ENCODE peak calls at places on chromosome 12, in five cellular contexts. One of them, this sample, is unnamed.
A peak's percentile ranks its signal among the peaks of the same experiment; 100 is the strongest.

GRCh38 chr12:118534003-118534402 is 157.6 kb downstream of the SUDS3 start:
- DNase-seq in IMR-90: no peak
- DNase-seq in fibroblast of pulmonary artery: no peak
- DNase-seq in ovary: no peak
- DNase-seq in cardiac fibroblast: no peak
- DNase-seq in this sample: no peak

GRCh38 chr12:104180389-104180788 is 35.2 kb upstream of the TXNRD1 start:
- DNase-seq in cardiac fibroblast: peak; percentile 29
- DNase-seq in fibroblast of pulmonary artery: no peak
- DNase-seq in IMR-90: no peak
- DNase-seq in ovary: no peak
- DNase-seq in this sample: no peak

GRCh38 chr12:6949063-6949594 is 2.0 kb upstream of the PTPN6 start:
- DNase-seq in fibroblast of pulmonary artery: no peak
- DNase-seq in ovary: no peak
- DNase-seq in IMR-90: no peak
- DNase-seq in cardiac fibroblast: no peak
- DNase-seq in this sample: no peak

GRCh38 chr12:132185698-132186097 is 41.4 kb downstream of the NOC4L start:
- DNase-seq in ovary: no peak
- DNase-seq in IMR-90: no peak
- DNase-seq in cardiac fibroblast: no peak
- DNase-seq in fibroblast of pulmonary artery: no peak
- DNase-seq in this sample: no peak

GRCh38 chr12:14400599-14400998 is 35.1 kb downstream of the ATF7IP start:
- DNase-seq in ovary: no peak
- DNase-seq in cardiac fibroblast: no peak
- DNase-seq in IMR-90: no peak
- DNase-seq in fibroblast of pulmonary artery: no peak
- DNase-seq in this sample: no peak

GRCh38 chr12:112532106-112532505 is 113.4 kb downstream of the PTPN11 start:
- DNase-seq in fibroblast of pulmonary artery: no peak
- DNase-seq in ovary: no peak
- DNase-seq in IMR-90: no peak
- DNase-seq in cardiac fibroblast: no peak
- DNase-seq in this sample: no peak

GRCh38 chr12:74446466-74446865 is 91.2 kb upstream of the ATXN7L3B start:
- DNase-seq in IMR-90: no peak
- DNase-seq in cardiac fibroblast: no peak
- DNase-seq in fibroblast of pulmonary artery: no peak
- DNase-seq in ovary: no peak
- DNase-seq in this sample: no peak

GRCh38 chr12:78194448-78194847 is 363.8 kb downstream of the NAV3 start:
- DNase-seq in fibroblast of pulmonary artery: peak; percentile 95
- DNase-seq in cardiac fibroblast: peak; percentile 92
- DNase-seq in IMR-90: peak; percentile 95
- DNase-seq in ovary: no peak
- DNase-seq in this sample: peak; percentile 92

GRCh38 chr12:34404377-34405285 is 382.3 kb downstream of the ALG10 start:
- DNase-seq in ovary: peak; percentile 3
- DNase-seq in cardiac fibroblast: no peak
- DNase-seq in fibroblast of pulmonary artery: no peak
- DNase-seq in IMR-90: no peak
- DNase-seq in this sample: no peak

GRCh38 chr12:53005215-53005985 is 856 bp upstream of the EIF4B start:
- DNase-seq in fibroblast of pulmonary artery: no peak
- DNase-seq in ovary: peak; percentile 27
- DNase-seq in cardiac fibroblast: peak; percentile 12
- DNase-seq in IMR-90: no peak
- DNase-seq in this sample: no peak

GRCh38 chr12:570237-570925 is 92.9 kb downstream of the NINJ2 start:
- DNase-seq in fibroblast of pulmonary artery: peak; percentile 86
- DNase-seq in IMR-90: peak; percentile 82
- DNase-seq in cardiac fibroblast: peak; percentile 88
- DNase-seq in ovary: peak; percentile 80
- DNase-seq in this sample: no peak

GRCh38 chr12:112841891-112842290 is 50.3 kb downstream of the RPH3A start:
- DNase-seq in IMR-90: no peak
- DNase-seq in cardiac fibroblast: no peak
- DNase-seq in ovary: no peak
- DNase-seq in fibroblast of pulmonary artery: peak; percentile 20
- DNase-seq in this sample: no peak

GRCh38 chr12:49284672-49285071 is 10.3 kb upstream of the PRPH start:
- DNase-seq in IMR-90: no peak
- DNase-seq in ovary: no peak
- DNase-seq in cardiac fibroblast: no peak
- DNase-seq in fibroblast of pulmonary artery: no peak
- DNase-seq in this sample: no peak

GRCh38 chr12:26122681-26123481 is 2.0 kb downstream of the BHLHE41 start:
- DNase-seq in fibroblast of pulmonary artery: peak; percentile 82
- DNase-seq in ovary: peak; percentile 79
- DNase-seq in IMR-90: peak; percentile 79
- DNase-seq in cardiac fibroblast: peak; percentile 72
- DNase-seq in this sample: no peak

GRCh38 chr12:69026341-69026740 is 93.4 kb upstream of the CPM start:
- DNase-seq in IMR-90: no peak
- DNase-seq in fibroblast of pulmonary artery: peak; percentile 10
- DNase-seq in cardiac fibroblast: no peak
- DNase-seq in ovary: no peak
- DNase-seq in this sample: no peak

GRCh38 chr12:11785722-11786121 is 136.2 kb downstream of the ETV6 start:
- DNase-seq in cardiac fibroblast: peak; percentile 83
- DNase-seq in fibroblast of pulmonary artery: peak; percentile 49
- DNase-seq in ovary: no peak
- DNase-seq in IMR-90: peak; percentile 32
- DNase-seq in this sample: peak; percentile 67

GRCh38 chr12:56872366-56872765 is 61.8 kb downstream of the SDR9C7 start:
- DNase-seq in ovary: no peak
- DNase-seq in IMR-90: peak; percentile 34
- DNase-seq in cardiac fibroblast: no peak
- DNase-seq in fibroblast of pulmonary artery: no peak
- DNase-seq in this sample: no peak

GRCh38 chr12:124559182-124560017 is 8.0 kb downstream of the NCOR2 start:
- DNase-seq in IMR-90: no peak
- DNase-seq in fibroblast of pulmonary artery: no peak
- DNase-seq in cardiac fibroblast: no peak
- DNase-seq in ovary: no peak
- DNase-seq in this sample: no peak

GRCh38 chr12:106098691-106099200 is 40.0 kb downstream of the NUAK1 start:
- DNase-seq in cardiac fibroblast: no peak
- DNase-seq in IMR-90: no peak
- DNase-seq in fibroblast of pulmonary artery: no peak
- DNase-seq in ovary: no peak
- DNase-seq in this sample: no peak

GRCh38 chr12:29544428-29545101 is 47.1 kb upstream of the OVCH1 start:
- DNase-seq in ovary: no peak
- DNase-seq in cardiac fibroblast: no peak
- DNase-seq in fibroblast of pulmonary artery: no peak
- DNase-seq in IMR-90: no peak
- DNase-seq in this sample: no peak

GRCh38 chr12:107486140-107486892 is 199.3 kb upstream of the PWP1 start:
- DNase-seq in ovary: no peak
- DNase-seq in fibroblast of pulmonary artery: no peak
- DNase-seq in IMR-90: no peak
- DNase-seq in cardiac fibroblast: no peak
- DNase-seq in this sample: no peak

GRCh38 chr12:87157791-87158190 is 871.4 kb downstream of the C12orf50 start:
- DNase-seq in cardiac fibroblast: peak; percentile 97
- DNase-seq in fibroblast of pulmonary artery: peak; percentile 96
- DNase-seq in ovary: no peak
- DNase-seq in IMR-90: peak; percentile 97
- DNase-seq in this sample: peak; percentile 77

GRCh38 chr12:1059162-1059561 is 68.1 kb downstream of the ERC1 start:
- DNase-seq in fibroblast of pulmonary artery: peak; percentile 61
- DNase-seq in ovary: no peak
- DNase-seq in IMR-90: no peak
- DNase-seq in cardiac fibroblast: peak; percentile 71
- DNase-seq in this sample: no peak

GRCh38 chr12:94879542-94879941 is 124.0 kb downstream of the NDUFA12 start:
- DNase-seq in IMR-90: peak; percentile 7
- DNase-seq in cardiac fibroblast: no peak
- DNase-seq in ovary: no peak
- DNase-seq in fibroblast of pulmonary artery: peak; percentile 16
- DNase-seq in this sample: no peak

GRCh38 chr12:104702565-104703139 is 245.9 kb downstream of the CHST11 start:
- DNase-seq in cardiac fibroblast: peak; percentile 80
- DNase-seq in fibroblast of pulmonary artery: peak; percentile 72
- DNase-seq in IMR-90: no peak
- DNase-seq in ovary: no peak
- DNase-seq in this sample: no peak

GRCh38 chr12:99278899-99279298 is 368.7 kb upstream of the GARIN6 start:
- DNase-seq in cardiac fibroblast: no peak
- DNase-seq in fibroblast of pulmonary artery: no peak
- DNase-seq in ovary: no peak
- DNase-seq in IMR-90: no peak
- DNase-seq in this sample: no peak

GRCh38 chr12:103273645-103274044 is 222.1 kb downstream of the C12orf42 start:
- DNase-seq in fibroblast of pulmonary artery: no peak
- DNase-seq in IMR-90: no peak
- DNase-seq in ovary: no peak
- DNase-seq in cardiac fibroblast: no peak
- DNase-seq in this sample: no peak

GRCh38 chr12:19201653-19202052 is 72.1 kb downstream of the PLEKHA5 start:
- DNase-seq in fibroblast of pulmonary artery: peak; percentile 52
- DNase-seq in ovary: no peak
- DNase-seq in cardiac fibroblast: peak; percentile 36
- DNase-seq in IMR-90: peak; percentile 38
- DNase-seq in this sample: peak; percentile 79

GRCh38 chr12:25376392-25376791 is 125.7 kb upstream of the KRAS start:
- DNase-seq in cardiac fibroblast: no peak
- DNase-seq in IMR-90: no peak
- DNase-seq in ovary: no peak
- DNase-seq in fibroblast of pulmonary artery: no peak
- DNase-seq in this sample: no peak

GRCh38 chr12:92574046-92574783 is 128.6 kb upstream of the PLEKHG7 start:
- DNase-seq in IMR-90: peak; percentile 40
- DNase-seq in fibroblast of pulmonary artery: no peak
- DNase-seq in ovary: no peak
- DNase-seq in cardiac fibroblast: no peak
- DNase-seq in this sample: no peak

GRCh38 chr12:12442548-12443071 is 85.7 kb downstream of the BORCS5 start:
- DNase-seq in fibroblast of pulmonary artery: peak; percentile 74
- DNase-seq in IMR-90: peak; percentile 80
- DNase-seq in ovary: no peak
- DNase-seq in cardiac fibroblast: peak; percentile 65
- DNase-seq in this sample: no peak

GRCh38 chr12:11668611-11669010 is 19.1 kb downstream of the ETV6 start:
- DNase-seq in fibroblast of pulmonary artery: no peak
- DNase-seq in ovary: no peak
- DNase-seq in cardiac fibroblast: no peak
- DNase-seq in IMR-90: no peak
- DNase-seq in this sample: no peak

GRCh38 chr12:53500119-53500775 is 836 bp upstream of the TARBP2 start:
- DNase-seq in fibroblast of pulmonary artery: peak; percentile 93
- DNase-seq in ovary: peak; percentile 84
- DNase-seq in cardiac fibroblast: peak; percentile 94
- DNase-seq in IMR-90: peak; percentile 65
- DNase-seq in this sample: no peak

GRCh38 chr12:46443594-46444263 is 71.2 kb upstream of the SLC38A2 start:
- DNase-seq in IMR-90: no peak
- DNase-seq in ovary: no peak
- DNase-seq in fibroblast of pulmonary artery: no peak
- DNase-seq in cardiac fibroblast: no peak
- DNase-seq in this sample: no peak

GRCh38 chr12:46439793-46440511 is 67.4 kb upstream of the SLC38A2 start:
- DNase-seq in fibroblast of pulmonary artery: no peak
- DNase-seq in ovary: no peak
- DNase-seq in cardiac fibroblast: no peak
- DNase-seq in IMR-90: peak; percentile 63
- DNase-seq in this sample: no peak

GRCh38 chr12:46442239-46442638 is 69.7 kb upstream of the SLC38A2 start:
- DNase-seq in IMR-90: peak; percentile 82
- DNase-seq in cardiac fibroblast: peak; percentile 51
- DNase-seq in fibroblast of pulmonary artery: peak; percentile 63
- DNase-seq in ovary: no peak
- DNase-seq in this sample: no peak

GRCh38 chr12:46445093-46445492 is 72.5 kb upstream of the SLC38A2 start:
- DNase-seq in IMR-90: no peak
- DNase-seq in cardiac fibroblast: peak; percentile 47
- DNase-seq in fibroblast of pulmonary artery: peak; percentile 44
- DNase-seq in ovary: no peak
- DNase-seq in this sample: no peak

DNA sequence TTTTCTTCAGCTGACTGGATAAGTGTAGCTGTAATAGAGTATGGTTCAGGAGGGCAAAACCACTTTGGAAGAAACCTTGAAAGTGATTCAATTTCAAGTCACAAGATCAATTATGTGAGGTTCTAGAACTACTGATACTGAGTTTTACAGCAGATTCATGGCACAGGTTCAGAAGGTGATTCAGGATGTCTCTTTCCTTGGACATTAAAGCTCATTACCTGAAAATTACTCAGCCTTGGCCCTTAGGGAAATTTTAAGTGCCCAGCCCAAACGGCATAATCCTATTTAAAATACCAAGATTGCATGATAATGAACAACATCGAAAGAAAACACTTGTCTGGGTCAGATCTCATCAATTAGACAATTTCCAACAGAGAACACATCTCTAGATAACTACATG is 70.2 kb upstream of the SLC38A2 start:
- DNase-seq in IMR-90: peak; percentile 40
- DNase-seq in fibroblast of pulmonary artery: no peak
- DNase-seq in ovary: no peak
- DNase-seq in cardiac fibroblast: no peak
- DNase-seq in this sample: no peak
- H3K4me3 ChIP-seq in IMR-90: no peak overlapping the region
- H3K4me3 ChIP-seq in fibroblast of pulmonary artery: no peak overlapping the region
- H3K4me3 ChIP-seq in ovary: no peak overlapping the region
- H3K4me3 ChIP-seq in cardiac fibroblast: no peak overlapping the region
- H3K4me3 ChIP-seq in this sample: no peak overlapping the region

DNA sequence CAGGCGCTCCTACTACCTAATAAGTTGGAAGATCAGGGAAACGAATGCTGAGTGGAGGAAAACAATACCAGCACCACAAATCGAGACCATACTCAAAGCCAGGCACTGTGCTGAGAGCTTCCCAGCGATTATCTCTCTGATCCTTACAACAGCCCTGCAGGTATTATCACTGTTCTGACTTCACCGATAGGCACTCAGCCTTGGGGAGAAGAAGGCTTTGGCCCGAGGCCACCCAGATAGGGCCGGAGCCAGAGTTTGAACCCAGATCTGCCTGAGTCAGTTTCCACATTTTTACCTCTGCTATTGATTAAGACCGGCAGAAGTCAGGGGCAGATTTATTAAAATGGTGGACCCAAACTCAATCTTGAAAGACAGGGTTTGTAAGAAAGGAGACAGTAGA is 4.9 kb downstream of the SVOP start:
- DNase-seq in fibroblast of pulmonary artery: no peak
- DNase-seq in cardiac fibroblast: no peak
- DNase-seq in IMR-90: no peak
- DNase-seq in ovary: no peak
- DNase-seq in this sample: no peak
- H3K4me3 ChIP-seq in fibroblast of pulmonary artery: no peak overlapping the region
- H3K4me3 ChIP-seq in cardiac fibroblast: no peak overlapping the region
- H3K4me3 ChIP-seq in IMR-90: no peak overlapping the region
- H3K4me3 ChIP-seq in ovary: no peak overlapping the region
- H3K4me3 ChIP-seq in this sample: no peak overlapping the region

GRCh38 chr12:109461846-109462766 is 15.0 kb downstream of the KCTD10 start:
- DNase-seq in cardiac fibroblast: peak; percentile 98
- DNase-seq in fibroblast of pulmonary artery: peak; percentile 97
- DNase-seq in IMR-90: peak; percentile 95
- DNase-seq in ovary: peak; percentile 75
- DNase-seq in this sample: peak; percentile 97
- H3K4me3 ChIP-seq in cardiac fibroblast: no peak overlapping the region
- H3K4me3 ChIP-seq in fibroblast of pulmonary artery: peak overlapping the region; percentile 30
- H3K4me3 ChIP-seq in IMR-90: no peak overlapping the region
- H3K4me3 ChIP-seq in ovary: no peak overlapping the region
- H3K4me3 ChIP-seq in this sample: no peak overlapping the region

GRCh38 chr12:51546102-51546501 is 44.9 kb upstream of the SCN8A start:
- DNase-seq in ovary: no peak
- DNase-seq in cardiac fibroblast: no peak
- DNase-seq in fibroblast of pulmonary artery: no peak
- DNase-seq in IMR-90: no peak
- DNase-seq in this sample: no peak
- H3K4me3 ChIP-seq in ovary: no peak overlapping the region
- H3K4me3 ChIP-seq in cardiac fibroblast: no peak overlapping the region
- H3K4me3 ChIP-seq in fibroblast of pulmonary artery: no peak overlapping the region
- H3K4me3 ChIP-seq in IMR-90: no peak overlapping the region
- H3K4me3 ChIP-seq in this sample: no peak overlapping the region